ENCODE peak calls at places on chromosome 13, in ten cellular contexts. One of them, this sample, is unnamed.

GRCh38 chr13:36130542-36131214 is 504 bp downstream of the DCLK1 start:
- DNase-seq in WERI-Rb-1: peak
- DNase-seq in left ventricle myocardium inferior: peak
- DNase-seq in AG09309: no peak
- DNase-seq in T-cell: no peak
- DNase-seq in RKO: no peak
- DNase-seq in left colon: no peak
- DNase-seq in T-helper 1 cell: no peak
- DNase-seq in NCI-H187: peak
- DNase-seq in RWPE2: peak
- DNase-seq in this sample: no peak

GRCh38 chr13:77386880-77387606 is 60.1 kb upstream of the MYCBP2 start:
- DNase-seq in WERI-Rb-1: no peak
- DNase-seq in left ventricle myocardium inferior: no peak
- DNase-seq in AG09309: peak
- DNase-seq in T-cell: no peak
- DNase-seq in RKO: no peak
- DNase-seq in left colon: no peak
- DNase-seq in T-helper 1 cell: no peak
- DNase-seq in NCI-H187: no peak
- DNase-seq in RWPE2: no peak
- DNase-seq in this sample: no peak

GRCh38 chr13:93079294-93079693 is 147.3 kb upstream of the GPC6 start:
- DNase-seq in WERI-Rb-1: no peak
- DNase-seq in left ventricle myocardium inferior: no peak
- DNase-seq in AG09309: no peak
- DNase-seq in T-cell: no peak
- DNase-seq in RKO: no peak
- DNase-seq in left colon: no peak
- DNase-seq in T-helper 1 cell: no peak
- DNase-seq in NCI-H187: no peak
- DNase-seq in RWPE2: no peak
- DNase-seq in this sample: no peak

GRCh38 chr13:38530492-38530891 is 156.4 kb upstream of the FREM2 start:
- DNase-seq in WERI-Rb-1: no peak
- DNase-seq in left ventricle myocardium inferior: no peak
- DNase-seq in AG09309: peak
- DNase-seq in T-cell: no peak
- DNase-seq in RKO: peak
- DNase-seq in left colon: no peak
- DNase-seq in T-helper 1 cell: no peak
- DNase-seq in NCI-H187: no peak
- DNase-seq in RWPE2: no peak
- DNase-seq in this sample: no peak

GRCh38 chr13:113971471-113972231 is 2.2 kb downstream of the C13orf46 start:
- DNase-seq in WERI-Rb-1: no peak
- DNase-seq in left ventricle myocardium inferior: peak
- DNase-seq in AG09309: no peak
- DNase-seq in T-cell: no peak
- DNase-seq in RKO: no peak
- DNase-seq in left colon: peak
- DNase-seq in T-helper 1 cell: no peak
- DNase-seq in NCI-H187: no peak
- DNase-seq in RWPE2: peak
- DNase-seq in this sample: no peak

GRCh38 chr13:105202384-105202783 is 1333.1 kb downstream of the EFNB2 start:
- DNase-seq in WERI-Rb-1: peak
- DNase-seq in left ventricle myocardium inferior: no peak
- DNase-seq in AG09309: no peak
- DNase-seq in T-cell: no peak
- DNase-seq in RKO: peak
- DNase-seq in left colon: no peak
- DNase-seq in T-helper 1 cell: no peak
- DNase-seq in NCI-H187: no peak
- DNase-seq in RWPE2: no peak
- DNase-seq in this sample: no peak

GRCh38 chr13:108963846-108964600 is 334.6 kb downstream of the MYO16 start:
- DNase-seq in WERI-Rb-1: no peak
- DNase-seq in left ventricle myocardium inferior: no peak
- DNase-seq in AG09309: peak
- DNase-seq in T-cell: no peak
- DNase-seq in RKO: no peak
- DNase-seq in left colon: no peak
- DNase-seq in T-helper 1 cell: no peak
- DNase-seq in NCI-H187: no peak
- DNase-seq in RWPE2: no peak
- DNase-seq in this sample: no peak

GRCh38 chr13:48749144-48749543 is 95.4 kb downstream of the CYSLTR2 start:
- DNase-seq in WERI-Rb-1: no peak
- DNase-seq in left ventricle myocardium inferior: no peak
- DNase-seq in AG09309: no peak
- DNase-seq in T-cell: no peak
- DNase-seq in RKO: no peak
- DNase-seq in left colon: no peak
- DNase-seq in T-helper 1 cell: no peak
- DNase-seq in NCI-H187: no peak
- DNase-seq in RWPE2: no peak
- DNase-seq in this sample: no peak

GRCh38 chr13:100454876-100455275 is 133.7 kb downstream of the GGACT start:
- DNase-seq in WERI-Rb-1: no peak
- DNase-seq in left ventricle myocardium inferior: no peak
- DNase-seq in AG09309: no peak
- DNase-seq in T-cell: no peak
- DNase-seq in RKO: peak
- DNase-seq in left colon: no peak
- DNase-seq in T-helper 1 cell: no peak
- DNase-seq in NCI-H187: no peak
- DNase-seq in RWPE2: no peak
- DNase-seq in this sample: no peak